ENCODE peak calls at places on chromosome 13, in four cellular contexts. E, O, B and R are unnamed samples.

GRCh38 chr13:112522578-112522977 is 65.4 kb downstream of the TUBGCP3 start:
- DNase-seq in E (peak), O (no peak), B (no peak), R (no peak)

GRCh38 chr13:66926200-66926850 is 303.8 kb downstream of the PCDH9 start:
- DNase-seq in O (no peak), E (no peak), B (no peak), R (no peak)

GRCh38 chr13:31670831-31671617 is 68.3 kb upstream of the RXFP2 start:
- DNase-seq in O (no peak), E (no peak), B (no peak), R (no peak)

GRCh38 chr13:56299650-56300049 is 841.1 kb upstream of the PRR20A start:
- DNase-seq in B (no peak), O (no peak), E (no peak), R (no peak)

GRCh38 chr13:44685641-44686040 is 109.5 kb upstream of the TSC22D1 start:
- DNase-seq in E (no peak), B (no peak), O (no peak), R (peak)

GRCh38 chr13:103640617-103641016 is 574.4 kb upstream of the SLC10A2 start:
- DNase-seq in B (no peak), O (no peak), E (no peak), R (no peak)

GRCh38 chr13:37319041-37319443 is 213.6 kb upstream of the CSNK1A1L start:
- DNase-seq in O (no peak), E (no peak), B (no peak), R (no peak)

GRCh38 chr13:67086260-67086659 is 143.9 kb downstream of the PCDH9 start:
- DNase-seq in O (no peak), E (no peak), B (no peak), R (no peak)

GRCh38 chr13:91647361-91647970 is 249.0 kb downstream of the GPC5 start:
- DNase-seq in O (no peak), B (peak), E (peak), R (no peak)

GRCh38 chr13:41548870-41549269 is 91.5 kb downstream of the RGCC start:
- DNase-seq in B (no peak), E (no peak), O (no peak), R (no peak)

GRCh38 chr13:43083750-43084149 is 60.4 kb downstream of the DNAJC15 start:
- DNase-seq in O (no peak), E (no peak), B (no peak), R (no peak)

GRCh38 chr13:112642061-112642460 is 47.8 kb upstream of the ATP11A start:
- DNase-seq in E (no peak), O (no peak), B (no peak), R (no peak)

GRCh38 chr13:81012031-81012430 is 671.1 kb upstream of the SPRY2 start:
- DNase-seq in O (no peak), E (no peak), B (peak), R (no peak)

GRCh38 chr13:98393873-98394272 is 183.0 kb downstream of the STK24 start:
- DNase-seq in B (no peak), O (no peak), E (no peak), R (no peak)

GRCh38 chr13:27549406-27549981 is 70.8 kb downstream of the LNX2 start:
- DNase-seq in O (no peak), E (no peak), B (no peak), R (no peak)

GRCh38 chr13:98547455-98547854 is 29.5 kb downstream of the STK24 start:
- DNase-seq in O (no peak), B (no peak), E (no peak), R (no peak)

GRCh38 chr13:25692156-25692555 is 320.4 kb downstream of the ATP8A2 start:
- DNase-seq in O (no peak), E (no peak), B (no peak), R (no peak)

GRCh38 chr13:73335226-73335625 is 276.4 kb downstream of the KLF5 start:
- DNase-seq in O (peak), B (no peak), E (no peak), R (peak)

GRCh38 chr13:21849323-21849722 is 178.4 kb downstream of the FGF9 start:
- DNase-seq in E (no peak), B (peak), O (peak), R (no peak)

GRCh38 chr13:54980651-54981050 is 1952.0 kb downstream of the OLFM4 start:
- DNase-seq in O (no peak), B (no peak), E (no peak), R (no peak)

GRCh38 chr13:59946924-59947323 is 216.8 kb downstream of the DIAPH3 start:
- DNase-seq in O (no peak), E (no peak), B (no peak), R (peak)

GRCh38 chr13:45879666-45880065 is 28.1 kb upstream of the SIAH3 start:
- DNase-seq in O (peak), B (peak), E (peak), R (peak)

GRCh38 chr13:41931337-41931736 is 29.6 kb downstream of the VWA8 start:
- DNase-seq in B (no peak), O (no peak), E (no peak), R (no peak)

GRCh38 chr13:112619730-112620639 is 32.0 kb upstream of the TUBGCP3 start:
- DNase-seq in E (peak), O (peak), B (no peak), R (peak)

GRCh38 chr13:49459580-49459979 is 15.5 kb downstream of the SETDB2 start:
- DNase-seq in B (no peak), E (no peak), O (no peak), R (no peak)

GRCh38 chr13:100584901-100585300 is 3.7 kb downstream of the GGACT start:
- DNase-seq in O (no peak), B (no peak), E (no peak), R (no peak)

GRCh38 chr13:43487885-43488284 is 298.9 kb downstream of the ENOX1 start:
- DNase-seq in B (no peak), E (no peak), O (no peak), R (no peak)

GRCh38 chr13:85806553-85807175 is 7.4 kb upstream of the SLITRK6 start:
- DNase-seq in B (peak), O (peak), E (no peak), R (peak)

GRCh38 chr13:63425131-63425530 is 2009.5 kb upstream of the PCDH20 start:
- DNase-seq in O (no peak), B (no peak), E (no peak), R (no peak)

GRCh38 chr13:41973247-41973741 is 12.4 kb upstream of the VWA8 start:
- DNase-seq in O (no peak), B (no peak), E (peak), R (no peak)

GRCh38 chr13:48403151-48403631 is 9.7 kb downstream of the LPAR6 start:
- DNase-seq in B (no peak), E (no peak), O (no peak), R (no peak)
- TF ChIP-seq POLR2A in B (no peak), E (no peak), O (no peak), R (no peak)

GRCh38 chr13:20301391-20302071 is 69.4 kb upstream of the GJB6 start:
- DNase-seq in O (no peak), B (no peak), E (peak), R (no peak)
- TF ChIP-seq EZH2 in O (no peak), B (no peak), E (peak), R (peak)

GRCh38 chr13:29961036-29961685 is 110.7 kb upstream of the UBL3 start:
- DNase-seq in E (no peak), O (no peak), B (no peak), R (no peak)
- TF ChIP-seq MAX in E (no peak), O (no peak), B (no peak), R (no peak)

GRCh38 chr13:113837554-113838355 is 26.1 kb downstream of the GAS6 start:
- DNase-seq in E (no peak), B (peak), O (peak), R (peak)
- TF ChIP-seq POLR2A in E (no peak), B (no peak), O (no peak), R (peak)

GRCh38 chr13:110306960-110307696 is at the start of the genes COL4A1 and COL4A2:
- DNase-seq in B (no peak), O (no peak), E (no peak), R (peak)

GRCh38 chr13:110305001-110305400 is 2.0 kb downstream of the COL4A1 start:
- DNase-seq in E (no peak), B (no peak), O (no peak), R (no peak)

GRCh38 chr13:110305544-110305943 is 1.4 kb downstream of the COL4A1 start:
- DNase-seq in O (no peak), B (no peak), E (no peak), R (no peak)

GRCh38 chr13:110306340-110306959 is 507 bp downstream of the COL4A1 start:
- DNase-seq in E (peak), B (no peak), O (no peak), R (peak)

DNA sequence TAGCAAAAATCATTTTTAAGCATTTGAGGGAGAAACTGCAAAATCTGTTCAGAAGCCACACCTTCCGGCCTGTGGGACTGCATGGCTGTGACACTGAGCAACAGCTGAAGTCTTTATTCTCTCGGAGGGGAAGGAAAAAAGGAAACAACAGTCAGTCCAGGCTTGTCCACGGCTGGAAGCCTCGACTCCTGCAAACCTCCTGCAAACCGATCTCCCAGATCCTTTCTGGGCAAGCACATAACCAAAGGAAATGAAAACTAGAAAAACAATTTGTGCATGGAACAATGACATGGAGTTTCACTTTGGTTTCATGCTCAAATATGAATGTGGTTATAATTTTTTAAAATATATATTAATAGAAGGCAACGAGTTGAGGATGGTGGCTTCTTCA is 1.0 kb downstream of the COL4A1 start:
- DNase-seq in B (no peak), O (no peak), E (no peak), R (peak)
- TF ChIP-seq EZH2 in B (no peak), O (no peak), E (no peak), R (no peak)

GRCh38 chr13:97145057-97145456 is 77.1 kb upstream of the MBNL2 start:
- DNase-seq in O (no peak), E (no peak), B (no peak), R (no peak)

GRCh38 chr13:97140611-97141010 is 81.5 kb upstream of the MBNL2 start:
- DNase-seq in E (no peak), B (no peak), O (no peak), R (no peak)

GRCh38 chr13:97141564-97142005 is 80.5 kb upstream of the MBNL2 start:
- DNase-seq in E (no peak), B (peak), O (peak), R (peak)

GRCh38 chr13:97139704-97140103 is 82.4 kb upstream of the MBNL2 start:
- DNase-seq in B (no peak), O (no peak), E (no peak), R (no peak)

DNA sequence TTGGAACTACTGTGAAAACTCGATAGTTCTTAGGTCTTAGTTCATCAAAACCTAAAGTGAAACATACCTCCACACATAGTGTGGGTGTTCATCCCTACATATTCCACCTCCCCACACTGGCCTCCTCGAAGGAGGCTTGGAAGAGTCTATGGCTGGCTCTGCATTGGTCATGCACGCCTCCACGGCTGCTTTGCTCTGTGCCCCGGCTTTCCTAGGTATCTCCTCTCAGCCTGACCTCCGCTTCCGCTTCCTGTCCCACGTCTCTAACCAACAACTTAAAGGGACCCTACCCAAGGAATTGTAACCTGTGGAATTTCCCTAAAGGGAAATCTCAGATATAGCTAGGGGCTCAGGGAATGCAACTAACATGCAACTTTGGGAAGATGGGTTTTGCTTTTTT is 79.7 kb upstream of the MBNL2 start:
- DNase-seq in B (peak), E (no peak), O (peak), R (peak)
- TF ChIP-seq MAX in B (peak), E (no peak), O (peak), R (no peak)

GRCh38 chr13:30617315-30618185 is at the start of gene USPL1:
- DNase-seq in E (peak), O (peak), B (peak), R (peak)
- TF ChIP-seq POLR2A in E (peak), O (peak), B (peak), R (no peak)